ENCODE peak calls at places on chromosomes 16 and 17, in seven cellular contexts. W is NCI-H1930; U is stimulated activated effector memory CD8-positive, alpha-beta T cell treated with anti-CD3 and anti-CD28 coated beads, Interleukin-12 subunit alpha, Interleukin-12 subunit beta, amount 100 ng/mL, for 72 hours; K is HCEC 1CT; F is hepatocyte; V is Kasumi-1; Z is GM03348. G is an unnamed sample.

GRCh38 chr16:58222532-58223316 is 24.8 kb upstream of the CSNK2A2 start:
- DNase-seq in W (no peak), V (no peak), Z (no peak), U (no peak), K (no peak), F (peak), G (no peak)

GRCh38 chr17:1188812-1189211 is 9.0 kb upstream of the ABR start:
- DNase-seq in U (no peak), F (no peak), Z (peak), V (no peak), K (no peak), W (no peak), G (no peak)

GRCh38 chr17:69654981-69655581 is 240.6 kb downstream of the MAP2K6 start:
- DNase-seq in V (no peak), W (no peak), K (peak), Z (peak), U (no peak), F (peak), G (no peak)

GRCh38 chr17:81329279-81329926 is 34.3 kb upstream of the SLC38A10 start:
- DNase-seq in U (no peak), F (peak), W (no peak), V (peak), K (peak), Z (peak), G (peak)

GRCh38 chr16:49487746-49488145 is 114.1 kb downstream of the C16orf78 start:
- DNase-seq in W (no peak), U (no peak), F (no peak), V (no peak), Z (no peak), K (no peak), G (no peak)

GRCh38 chr16:839643-840408 is 39.3 kb upstream of the GNG13 start:
- DNase-seq in Z (no peak), V (no peak), U (no peak), F (no peak), K (no peak), W (no peak), G (no peak)

GRCh38 chr17:63609820-63610573 is 9.3 kb downstream of the TACO1 start:
- DNase-seq in Z (no peak), F (no peak), U (no peak), K (no peak), V (no peak), W (no peak), G (no peak)

GRCh38 chr17:80163315-80163714 is 6.5 kb upstream of the CARD14 start:
- DNase-seq in K (no peak), V (no peak), U (no peak), W (no peak), Z (no peak), F (no peak), G (no peak)

GRCh38 chr17:48814504-48814903 is 2.5 kb downstream of the TTLL6 start:
- DNase-seq in U (peak), W (no peak), V (peak), Z (peak), K (no peak), F (peak), G (peak)

GRCh38 chr16:4273858-4274291 is 1.1 kb upstream of the TFAP4 start:
- DNase-seq in K (peak), U (no peak), V (peak), W (peak), F (peak), Z (peak), G (peak)

GRCh38 chr16:74766729-74767128 is 7.9 kb downstream of the FA2H start:
- DNase-seq in F (no peak), W (no peak), Z (no peak), U (no peak), V (peak), K (no peak), G (no peak)

GRCh38 chr16:2773188-2773968 is 3.7 kb downstream of the ELOB start:
- DNase-seq in Z (no peak), W (no peak), U (no peak), F (no peak), K (peak), V (no peak), G (no peak)

GRCh38 chr16:31453255-31454204 is 5.8 kb upstream of the ARMC5 start:
- DNase-seq in F (peak), W (no peak), K (peak), V (no peak), U (no peak), Z (peak), G (no peak)

GRCh38 chr17:68383443-68384321 is 73.6 kb downstream of the WIPI1 start:
- DNase-seq in U (no peak), K (peak), V (no peak), W (no peak), Z (peak), F (peak), G (peak)

GRCh38 chr17:4945176-4945943 is 3.0 kb downstream of the PFN1 start:
- DNase-seq in U (peak), W (no peak), K (peak), V (peak), F (peak), Z (peak), G (peak)

GRCh38 chr17:1627219-1627986 is 1.2 kb downstream of the SLC43A2 start:
- DNase-seq in K (no peak), Z (no peak), V (peak), F (peak), W (no peak), U (no peak), G (peak)